ENCODE peak calls at places on chromosomes 12 and 14, in six cellular contexts. One of them, this sample, is unnamed.

GRCh38 chr14:21498540-21499526 is 12.3 kb downstream of the METTL3 start:
- DNase-seq in IMR-90: peak
- DNase-seq in T-cell: peak
- DNase-seq in naive thymus-derived CD8-positive, alpha-beta T cell: peak
- DNase-seq in kidney tubule cell: peak
- DNase-seq in glomerular endothelial cell: no peak
- DNase-seq in this sample: peak

GRCh38 chr14:79809849-79810612 is 401.3 kb downstream of the DIO2 start:
- DNase-seq in glomerular endothelial cell: no peak
- DNase-seq in naive thymus-derived CD8-positive, alpha-beta T cell: no peak
- DNase-seq in kidney tubule cell: peak
- DNase-seq in IMR-90: peak
- DNase-seq in T-cell: no peak
- DNase-seq in this sample: peak

GRCh38 chr14:24665440-24665991 is 31.5 kb upstream of the GZMB start:
- DNase-seq in kidney tubule cell: no peak
- DNase-seq in IMR-90: no peak
- DNase-seq in naive thymus-derived CD8-positive, alpha-beta T cell: no peak
- DNase-seq in T-cell: peak
- DNase-seq in glomerular endothelial cell: no peak
- DNase-seq in this sample: no peak

GRCh38 chr14:68780358-68781160 is 12.3 kb downstream of the ZFP36L1 start:
- DNase-seq in naive thymus-derived CD8-positive, alpha-beta T cell: peak
- DNase-seq in kidney tubule cell: peak
- DNase-seq in IMR-90: peak
- DNase-seq in glomerular endothelial cell: no peak
- DNase-seq in T-cell: peak
- DNase-seq in this sample: no peak

GRCh38 chr12:114703060-114703493 is 19.1 kb upstream of the TBX3 start:
- DNase-seq in naive thymus-derived CD8-positive, alpha-beta T cell: no peak
- DNase-seq in T-cell: no peak
- DNase-seq in kidney tubule cell: no peak
- DNase-seq in IMR-90: no peak
- DNase-seq in glomerular endothelial cell: no peak
- DNase-seq in this sample: no peak

GRCh38 chr14:53808042-53808441 is 148.6 kb downstream of the BMP4 start:
- DNase-seq in kidney tubule cell: no peak
- DNase-seq in IMR-90: no peak
- DNase-seq in glomerular endothelial cell: no peak
- DNase-seq in naive thymus-derived CD8-positive, alpha-beta T cell: no peak
- DNase-seq in T-cell: no peak
- DNase-seq in this sample: no peak

GRCh38 chr12:95200128-95200973 is 16.9 kb downstream of the FGD6 start:
- DNase-seq in IMR-90: no peak
- DNase-seq in T-cell: no peak
- DNase-seq in glomerular endothelial cell: no peak
- DNase-seq in kidney tubule cell: no peak
- DNase-seq in naive thymus-derived CD8-positive, alpha-beta T cell: no peak
- DNase-seq in this sample: no peak

GRCh38 chr12:127809236-127809635 is 457.7 kb upstream of the TMEM132C start:
- DNase-seq in T-cell: no peak
- DNase-seq in naive thymus-derived CD8-positive, alpha-beta T cell: no peak
- DNase-seq in IMR-90: no peak
- DNase-seq in glomerular endothelial cell: no peak
- DNase-seq in kidney tubule cell: peak
- DNase-seq in this sample: peak

GRCh38 chr14:77303417-77304156 is 17.1 kb downstream of the POMT2 start:
- DNase-seq in IMR-90: peak
- DNase-seq in naive thymus-derived CD8-positive, alpha-beta T cell: no peak
- DNase-seq in kidney tubule cell: peak
- DNase-seq in T-cell: no peak
- DNase-seq in glomerular endothelial cell: peak
- DNase-seq in this sample: peak

GRCh38 chr12:21129906-21130305 is 1.1 kb upstream of the SLCO1B1 start:
- DNase-seq in kidney tubule cell: no peak
- DNase-seq in T-cell: no peak
- DNase-seq in naive thymus-derived CD8-positive, alpha-beta T cell: no peak
- DNase-seq in glomerular endothelial cell: no peak
- DNase-seq in IMR-90: no peak
- DNase-seq in this sample: no peak

GRCh38 chr12:120229071-120229582 is 28.2 kb upstream of the RPLP0 start:
- DNase-seq in glomerular endothelial cell: no peak
- DNase-seq in naive thymus-derived CD8-positive, alpha-beta T cell: no peak
- DNase-seq in kidney tubule cell: peak
- DNase-seq in T-cell: no peak
- DNase-seq in IMR-90: no peak
- DNase-seq in this sample: peak

GRCh38 chr12:109115758-109116610 is at the start of gene ACACB:
- DNase-seq in glomerular endothelial cell: no peak
- DNase-seq in IMR-90: no peak
- DNase-seq in kidney tubule cell: peak
- DNase-seq in naive thymus-derived CD8-positive, alpha-beta T cell: no peak
- DNase-seq in T-cell: no peak
- DNase-seq in this sample: no peak